ENCODE peak calls at places on chromosome 17, in seven cellular contexts. One of them, this sample, is unnamed.

GRCh38 chr17:41695954-41696720 is 7.5 kb downstream of the EIF1 start:
- DNase-seq in activated CD4-positive, alpha-beta T cell treated with anti-CD3 and anti-CD28 coated beads, Interleukin-2, amount 50 U/mL, for 48 hours: peak; percentile 65
- DNase-seq in GM04504: no peak
- DNase-seq in KG1: peak; percentile 40
- DNase-seq in T follicular helper cell: peak; percentile 70
- DNase-seq in activated T-cell treated with anti-CD3 and anti-CD28 coated beads, Interleukin-2, amount 50 U/mL, for 4 hours: peak; percentile 73
- DNase-seq in GM10248: peak; percentile 81
- DNase-seq in this sample: peak; percentile 70

GRCh38 chr17:49916854-49917515 is 52.0 kb upstream of the DLX4 start:
- DNase-seq in T follicular helper cell: no peak
- DNase-seq in KG1: no peak
- DNase-seq in GM10248: no peak
- DNase-seq in activated T-cell treated with anti-CD3 and anti-CD28 coated beads, Interleukin-2, amount 50 U/mL, for 4 hours: no peak
- DNase-seq in GM04504: no peak
- DNase-seq in activated CD4-positive, alpha-beta T cell treated with anti-CD3 and anti-CD28 coated beads, Interleukin-2, amount 50 U/mL, for 48 hours: no peak
- DNase-seq in this sample: no peak

GRCh38 chr17:39962642-39963220 is at the start of gene GSDMA:
- DNase-seq in KG1: no peak
- DNase-seq in activated CD4-positive, alpha-beta T cell treated with anti-CD3 and anti-CD28 coated beads, Interleukin-2, amount 50 U/mL, for 48 hours: no peak
- DNase-seq in GM04504: no peak
- DNase-seq in T follicular helper cell: no peak
- DNase-seq in GM10248: no peak
- DNase-seq in activated T-cell treated with anti-CD3 and anti-CD28 coated beads, Interleukin-2, amount 50 U/mL, for 4 hours: peak; percentile 14
- DNase-seq in this sample: no peak

GRCh38 chr17:39143552-39144093 is 7.8 kb downstream of the PLXDC1 start:
- DNase-seq in activated CD4-positive, alpha-beta T cell treated with anti-CD3 and anti-CD28 coated beads, Interleukin-2, amount 50 U/mL, for 48 hours: no peak
- DNase-seq in GM04504: no peak
- DNase-seq in GM10248: no peak
- DNase-seq in KG1: no peak
- DNase-seq in activated T-cell treated with anti-CD3 and anti-CD28 coated beads, Interleukin-2, amount 50 U/mL, for 4 hours: no peak
- DNase-seq in T follicular helper cell: no peak
- DNase-seq in this sample: no peak

GRCh38 chr17:731943-732787 is at the start of gene TLCD3A:
- DNase-seq in activated CD4-positive, alpha-beta T cell treated with anti-CD3 and anti-CD28 coated beads, Interleukin-2, amount 50 U/mL, for 48 hours: peak; percentile 63
- DNase-seq in KG1: no peak
- DNase-seq in activated T-cell treated with anti-CD3 and anti-CD28 coated beads, Interleukin-2, amount 50 U/mL, for 4 hours: peak; percentile 36
- DNase-seq in GM10248: peak; percentile 87
- DNase-seq in T follicular helper cell: no peak
- DNase-seq in GM04504: no peak
- DNase-seq in this sample: peak; percentile 21

GRCh38 chr17:6153416-6153815 is 83.2 kb downstream of the WSCD1 start:
- DNase-seq in activated CD4-positive, alpha-beta T cell treated with anti-CD3 and anti-CD28 coated beads, Interleukin-2, amount 50 U/mL, for 48 hours: no peak
- DNase-seq in T follicular helper cell: no peak
- DNase-seq in activated T-cell treated with anti-CD3 and anti-CD28 coated beads, Interleukin-2, amount 50 U/mL, for 4 hours: no peak
- DNase-seq in GM10248: no peak
- DNase-seq in KG1: no peak
- DNase-seq in GM04504: no peak
- DNase-seq in this sample: no peak

GRCh38 chr17:44218344-44219125 is 940 bp downstream of the UBTF start:
- DNase-seq in T follicular helper cell: peak; percentile 82
- DNase-seq in activated CD4-positive, alpha-beta T cell treated with anti-CD3 and anti-CD28 coated beads, Interleukin-2, amount 50 U/mL, for 48 hours: peak; percentile 82
- DNase-seq in activated T-cell treated with anti-CD3 and anti-CD28 coated beads, Interleukin-2, amount 50 U/mL, for 4 hours: peak; percentile 86
- DNase-seq in GM04504: peak; percentile 83
- DNase-seq in KG1: peak; percentile 71
- DNase-seq in GM10248: peak; percentile 92
- DNase-seq in this sample: peak; percentile 90

GRCh38 chr17:48494335-48494734 is 36.5 kb downstream of the HOXB1 start:
- DNase-seq in KG1: no peak
- DNase-seq in GM04504: no peak
- DNase-seq in activated CD4-positive, alpha-beta T cell treated with anti-CD3 and anti-CD28 coated beads, Interleukin-2, amount 50 U/mL, for 48 hours: no peak
- DNase-seq in activated T-cell treated with anti-CD3 and anti-CD28 coated beads, Interleukin-2, amount 50 U/mL, for 4 hours: no peak
- DNase-seq in T follicular helper cell: no peak
- DNase-seq in GM10248: no peak
- DNase-seq in this sample: no peak

GRCh38 chr17:78154903-78155811 is 9.0 kb downstream of the C17orf99 start:
- DNase-seq in activated CD4-positive, alpha-beta T cell treated with anti-CD3 and anti-CD28 coated beads, Interleukin-2, amount 50 U/mL, for 48 hours: no peak
- DNase-seq in activated T-cell treated with anti-CD3 and anti-CD28 coated beads, Interleukin-2, amount 50 U/mL, for 4 hours: no peak
- DNase-seq in GM10248: peak; percentile 72
- DNase-seq in KG1: no peak
- DNase-seq in GM04504: no peak
- DNase-seq in T follicular helper cell: no peak
- DNase-seq in this sample: no peak

GRCh38 chr17:50598487-50598886 is 36.2 kb upstream of the ABCC3 start:
- DNase-seq in KG1: no peak
- DNase-seq in GM10248: no peak
- DNase-seq in GM04504: no peak
- DNase-seq in T follicular helper cell: no peak
- DNase-seq in activated T-cell treated with anti-CD3 and anti-CD28 coated beads, Interleukin-2, amount 50 U/mL, for 4 hours: no peak
- DNase-seq in activated CD4-positive, alpha-beta T cell treated with anti-CD3 and anti-CD28 coated beads, Interleukin-2, amount 50 U/mL, for 48 hours: no peak
- DNase-seq in this sample: no peak

GRCh38 chr17:39222151-39222550 is 3.6 kb downstream of the STAC2 start:
- DNase-seq in GM04504: no peak
- DNase-seq in KG1: no peak
- DNase-seq in T follicular helper cell: no peak
- DNase-seq in activated CD4-positive, alpha-beta T cell treated with anti-CD3 and anti-CD28 coated beads, Interleukin-2, amount 50 U/mL, for 48 hours: no peak
- DNase-seq in GM10248: no peak
- DNase-seq in activated T-cell treated with anti-CD3 and anti-CD28 coated beads, Interleukin-2, amount 50 U/mL, for 4 hours: no peak
- DNase-seq in this sample: no peak

GRCh38 chr17:48592592-48592991 is 987 bp downstream of the HOXB5 start:
- DNase-seq in GM10248: no peak
- DNase-seq in activated T-cell treated with anti-CD3 and anti-CD28 coated beads, Interleukin-2, amount 50 U/mL, for 4 hours: no peak
- DNase-seq in activated CD4-positive, alpha-beta T cell treated with anti-CD3 and anti-CD28 coated beads, Interleukin-2, amount 50 U/mL, for 48 hours: no peak
- DNase-seq in GM04504: no peak
- DNase-seq in T follicular helper cell: no peak
- DNase-seq in KG1: no peak
- DNase-seq in this sample: no peak

GRCh38 chr17:44587339-44587738 is 30.1 kb downstream of the FZD2 start:
- DNase-seq in T follicular helper cell: no peak
- DNase-seq in GM04504: peak; percentile 56
- DNase-seq in activated CD4-positive, alpha-beta T cell treated with anti-CD3 and anti-CD28 coated beads, Interleukin-2, amount 50 U/mL, for 48 hours: no peak
- DNase-seq in GM10248: no peak
- DNase-seq in activated T-cell treated with anti-CD3 and anti-CD28 coated beads, Interleukin-2, amount 50 U/mL, for 4 hours: no peak
- DNase-seq in KG1: no peak
- DNase-seq in this sample: no peak

GRCh38 chr17:17063546-17064122 is 21.4 kb downstream of the MPRIP start:
- DNase-seq in GM04504: no peak
- DNase-seq in KG1: no peak
- DNase-seq in T follicular helper cell: no peak
- DNase-seq in activated T-cell treated with anti-CD3 and anti-CD28 coated beads, Interleukin-2, amount 50 U/mL, for 4 hours: no peak
- DNase-seq in GM10248: no peak
- DNase-seq in activated CD4-positive, alpha-beta T cell treated with anti-CD3 and anti-CD28 coated beads, Interleukin-2, amount 50 U/mL, for 48 hours: no peak
- DNase-seq in this sample: no peak

GRCh38 chr17:22410136-22410535 is 717.8 kb downstream of the KCNJ18 start:
- DNase-seq in activated CD4-positive, alpha-beta T cell treated with anti-CD3 and anti-CD28 coated beads, Interleukin-2, amount 50 U/mL, for 48 hours: no peak
- DNase-seq in activated T-cell treated with anti-CD3 and anti-CD28 coated beads, Interleukin-2, amount 50 U/mL, for 4 hours: no peak
- DNase-seq in GM10248: no peak
- DNase-seq in KG1: no peak
- DNase-seq in T follicular helper cell: no peak
- DNase-seq in GM04504: no peak
- DNase-seq in this sample: no peak

GRCh38 chr17:81018044-81018802 is 16.7 kb upstream of the BAIAP2 start:
- DNase-seq in GM10248: no peak
- DNase-seq in T follicular helper cell: no peak
- DNase-seq in activated T-cell treated with anti-CD3 and anti-CD28 coated beads, Interleukin-2, amount 50 U/mL, for 4 hours: no peak
- DNase-seq in KG1: peak; percentile 76
- DNase-seq in activated CD4-positive, alpha-beta T cell treated with anti-CD3 and anti-CD28 coated beads, Interleukin-2, amount 50 U/mL, for 48 hours: peak; percentile 28
- DNase-seq in GM04504: no peak
- DNase-seq in this sample: peak; percentile 54

GRCh38 chr17:8503368-8503767 is 67.7 kb downstream of the NDEL1 start:
- DNase-seq in GM10248: no peak
- DNase-seq in T follicular helper cell: no peak
- DNase-seq in activated T-cell treated with anti-CD3 and anti-CD28 coated beads, Interleukin-2, amount 50 U/mL, for 4 hours: no peak
- DNase-seq in KG1: no peak
- DNase-seq in GM04504: no peak
- DNase-seq in activated CD4-positive, alpha-beta T cell treated with anti-CD3 and anti-CD28 coated beads, Interleukin-2, amount 50 U/mL, for 48 hours: no peak
- DNase-seq in this sample: no peak

GRCh38 chr17:77489898-77490265 is 349.1 kb downstream of the SEC14L1 start:
- DNase-seq in GM04504: no peak
- DNase-seq in activated T-cell treated with anti-CD3 and anti-CD28 coated beads, Interleukin-2, amount 50 U/mL, for 4 hours: no peak
- DNase-seq in GM10248: no peak
- DNase-seq in KG1: no peak
- DNase-seq in activated CD4-positive, alpha-beta T cell treated with anti-CD3 and anti-CD28 coated beads, Interleukin-2, amount 50 U/mL, for 48 hours: no peak
- DNase-seq in T follicular helper cell: no peak
- DNase-seq in this sample: no peak

GRCh38 chr17:81020767-81021497 is 14.0 kb upstream of the BAIAP2 start:
- DNase-seq in GM04504: no peak
- DNase-seq in T follicular helper cell: no peak
- DNase-seq in activated CD4-positive, alpha-beta T cell treated with anti-CD3 and anti-CD28 coated beads, Interleukin-2, amount 50 U/mL, for 48 hours: no peak
- DNase-seq in GM10248: no peak
- DNase-seq in activated T-cell treated with anti-CD3 and anti-CD28 coated beads, Interleukin-2, amount 50 U/mL, for 4 hours: no peak
- DNase-seq in KG1: peak; percentile 52
- DNase-seq in this sample: no peak

GRCh38 chr17:55587608-55588139 is 76.4 kb upstream of the SMIM36 start:
- DNase-seq in KG1: no peak
- DNase-seq in GM04504: peak; percentile 52
- DNase-seq in activated T-cell treated with anti-CD3 and anti-CD28 coated beads, Interleukin-2, amount 50 U/mL, for 4 hours: no peak
- DNase-seq in activated CD4-positive, alpha-beta T cell treated with anti-CD3 and anti-CD28 coated beads, Interleukin-2, amount 50 U/mL, for 48 hours: no peak
- DNase-seq in GM10248: no peak
- DNase-seq in T follicular helper cell: no peak
- DNase-seq in this sample: no peak

GRCh38 chr17:63645775-63646491 is 23.7 kb downstream of the MAP3K3 start:
- DNase-seq in T follicular helper cell: no peak
- DNase-seq in activated T-cell treated with anti-CD3 and anti-CD28 coated beads, Interleukin-2, amount 50 U/mL, for 4 hours: no peak
- DNase-seq in activated CD4-positive, alpha-beta T cell treated with anti-CD3 and anti-CD28 coated beads, Interleukin-2, amount 50 U/mL, for 48 hours: no peak
- DNase-seq in GM04504: no peak
- DNase-seq in GM10248: peak; percentile 37
- DNase-seq in KG1: no peak
- DNase-seq in this sample: no peak

GRCh38 chr17:82483836-82484235 is 25.3 kb downstream of the NARF start:
- DNase-seq in activated T-cell treated with anti-CD3 and anti-CD28 coated beads, Interleukin-2, amount 50 U/mL, for 4 hours: no peak
- DNase-seq in GM04504: no peak
- DNase-seq in activated CD4-positive, alpha-beta T cell treated with anti-CD3 and anti-CD28 coated beads, Interleukin-2, amount 50 U/mL, for 48 hours: no peak
- DNase-seq in GM10248: no peak
- DNase-seq in T follicular helper cell: no peak
- DNase-seq in KG1: no peak
- DNase-seq in this sample: no peak

GRCh38 chr17:29931253-29931932 is 1.4 kb upstream of the SSH2 start:
- DNase-seq in GM04504: peak; percentile 44
- DNase-seq in KG1: peak; percentile 67
- DNase-seq in T follicular helper cell: peak; percentile 60
- DNase-seq in GM10248: peak; percentile 66
- DNase-seq in activated CD4-positive, alpha-beta T cell treated with anti-CD3 and anti-CD28 coated beads, Interleukin-2, amount 50 U/mL, for 48 hours: peak; percentile 44
- DNase-seq in activated T-cell treated with anti-CD3 and anti-CD28 coated beads, Interleukin-2, amount 50 U/mL, for 4 hours: peak; percentile 55
- DNase-seq in this sample: peak; percentile 84

GRCh38 chr17:80817861-80818260 is 173.8 kb upstream of the CHMP6 start:
- DNase-seq in GM04504: no peak
- DNase-seq in GM10248: no peak
- DNase-seq in KG1: no peak
- DNase-seq in activated CD4-positive, alpha-beta T cell treated with anti-CD3 and anti-CD28 coated beads, Interleukin-2, amount 50 U/mL, for 48 hours: no peak
- DNase-seq in activated T-cell treated with anti-CD3 and anti-CD28 coated beads, Interleukin-2, amount 50 U/mL, for 4 hours: no peak
- DNase-seq in T follicular helper cell: no peak
- DNase-seq in this sample: no peak

GRCh38 chr17:13008461-13008860 is 9.4 kb downstream of the ELAC2 start:
- DNase-seq in GM10248: no peak
- DNase-seq in T follicular helper cell: no peak
- DNase-seq in activated CD4-positive, alpha-beta T cell treated with anti-CD3 and anti-CD28 coated beads, Interleukin-2, amount 50 U/mL, for 48 hours: no peak
- DNase-seq in GM04504: no peak
- DNase-seq in activated T-cell treated with anti-CD3 and anti-CD28 coated beads, Interleukin-2, amount 50 U/mL, for 4 hours: no peak
- DNase-seq in KG1: no peak
- DNase-seq in this sample: no peak

GRCh38 chr17:14793237-14793636 is 471.9 kb downstream of the PMP22 start:
- DNase-seq in GM10248: no peak
- DNase-seq in activated CD4-positive, alpha-beta T cell treated with anti-CD3 and anti-CD28 coated beads, Interleukin-2, amount 50 U/mL, for 48 hours: no peak
- DNase-seq in KG1: no peak
- DNase-seq in activated T-cell treated with anti-CD3 and anti-CD28 coated beads, Interleukin-2, amount 50 U/mL, for 4 hours: no peak
- DNase-seq in T follicular helper cell: no peak
- DNase-seq in GM04504: no peak
- DNase-seq in this sample: no peak

GRCh38 chr17:9473716-9474115 is 101.9 kb downstream of the STX8 start:
- DNase-seq in T follicular helper cell: no peak
- DNase-seq in KG1: no peak
- DNase-seq in activated CD4-positive, alpha-beta T cell treated with anti-CD3 and anti-CD28 coated beads, Interleukin-2, amount 50 U/mL, for 48 hours: no peak
- DNase-seq in GM10248: no peak
- DNase-seq in activated T-cell treated with anti-CD3 and anti-CD28 coated beads, Interleukin-2, amount 50 U/mL, for 4 hours: no peak
- DNase-seq in GM04504: peak; percentile 35
- DNase-seq in this sample: no peak

GRCh38 chr17:9658593-9659211 is 13.4 kb downstream of the USP43 start:
- DNase-seq in activated T-cell treated with anti-CD3 and anti-CD28 coated beads, Interleukin-2, amount 50 U/mL, for 4 hours: no peak
- DNase-seq in GM10248: no peak
- DNase-seq in T follicular helper cell: no peak
- DNase-seq in activated CD4-positive, alpha-beta T cell treated with anti-CD3 and anti-CD28 coated beads, Interleukin-2, amount 50 U/mL, for 48 hours: no peak
- DNase-seq in KG1: no peak
- DNase-seq in GM04504: peak; percentile 85
- DNase-seq in this sample: no peak